ENCODE peak calls at places on chromosomes 11 and 22, in seven cellular contexts. R is Caco-2, Y is HCT116, J is PC-3, S is left ventricle myocardium inferior, M is HAP-1, Q is psoas muscle. H is an unnamed sample.

GRCh38 chr11:131661137-131661536 is 290.7 kb downstream of the NTM start:
- DNase-seq in R (no peak), S (no peak), Y (no peak), M (no peak), Q (no peak), J (no peak), H (no peak)

GRCh38 chr22:27989758-27990450 is 70.8 kb upstream of the PITPNB start:
- DNase-seq in S (no peak), M (peak; percentile 3), R (peak; percentile 14), Y (no peak), J (no peak), Q (no peak), H (no peak)

GRCh38 chr22:49325531-49326395 is 501.9 kb downstream of the BRD1 start:
- DNase-seq in M (no peak), R (no peak), Y (no peak), S (no peak), Q (no peak), J (no peak), H (no peak)

GRCh38 chr11:5129457-5129877 is 8.7 kb downstream of the OR52A5 start:
- DNase-seq in Y (no peak), M (no peak), J (no peak), Q (no peak), R (no peak), S (no peak), H (no peak)

GRCh38 chr11:134047586-134047999 is 21.3 kb upstream of the JAM3 start:
- DNase-seq in Q (peak; percentile 84), J (peak; percentile 70), M (peak; percentile 61), S (peak; percentile 81), R (peak; percentile 32), Y (no peak), H (no peak)

GRCh38 chr11:61757213-61757862 is 4.9 kb downstream of the MYRF start:
- DNase-seq in M (no peak), Q (no peak), R (no peak), Y (no peak), S (no peak), J (no peak), H (no peak)

GRCh38 chr11:60777106-60777505 is 8.0 kb upstream of the MS4A10 start:
- DNase-seq in J (no peak), Y (no peak), R (no peak), Q (no peak), S (no peak), M (no peak), H (no peak)

GRCh38 chr11:6405837-6406236 is 13.1 kb downstream of the APBB1 start:
- DNase-seq in J (no peak), Y (no peak), S (no peak), R (no peak), Q (no peak), M (no peak), H (no peak)

GRCh38 chr11:93870616-93871015 is 20.2 kb upstream of the VSTM5 start:
- DNase-seq in J (no peak), Q (no peak), R (no peak), Y (no peak), S (no peak), M (no peak), H (no peak)

GRCh38 chr11:33835143-33835878 is 56.6 kb downstream of the LMO2 start:
- DNase-seq in R (no peak), Q (no peak), S (no peak), J (peak; percentile 63), M (no peak), Y (peak; percentile 48), H (no peak)

GRCh38 chr11:75140269-75141138 is 10.4 kb upstream of the SLCO2B1 start:
- DNase-seq in Y (peak; percentile 34), M (peak; percentile 78), Q (peak; percentile 69), R (peak; percentile 82), S (peak; percentile 69), J (peak; percentile 73), H (peak; percentile 57)

GRCh38 chr11:9461068-9461759 is 402 bp downstream of the ZNF143 start:
- DNase-seq in M (peak; percentile 92), J (peak; percentile 75), Y (no peak), R (peak; percentile 92), Q (peak; percentile 92), S (peak; percentile 89), H (peak; percentile 87)

GRCh38 chr22:44931766-44932165 is 78.0 kb downstream of the PHF21B start:
- DNase-seq in Y (no peak), M (no peak), R (no peak), S (no peak), Q (no peak), J (no peak), H (no peak)

GRCh38 chr11:85694385-85694980 is 8.5 kb upstream of the CCDC89 start:
- DNase-seq in M (no peak), R (no peak), J (peak; percentile 87), Y (peak; percentile 18), Q (no peak), S (no peak), H (no peak)

GRCh38 chr11:102566112-102566511 is 35.6 kb upstream of the MMP7 start:
- DNase-seq in J (no peak), M (no peak), S (no peak), Q (no peak), R (no peak), Y (no peak), H (no peak)
- H3K9me3 ChIP-seq in J (peaks cover 9% of the 10 kb centered on the region), M (no peaks in the 10 kb centered on the region), S (peaks cover 6% of the 10 kb centered on the region), Q (no peaks in the 10 kb centered on the region), R (peaks cover 43% of the 10 kb centered on the region), Y (peaks cover 7% of the 10 kb centered on the region), H (no peaks in the 10 kb centered on the region)

GRCh38 chr22:31250740-31251330 is 38.7 kb downstream of the LIMK2 start:
- DNase-seq in Y (no peak), Q (no peak), M (peak; percentile 26), R (peak; percentile 85), S (no peak), J (no peak), H (no peak)

GRCh38 chr22:31246687-31247086 is 34.6 kb downstream of the LIMK2 start:
- DNase-seq in R (no peak), J (no peak), Q (no peak), Y (no peak), M (no peak), S (no peak), H (no peak)

GRCh38 chr22:31248965-31249940 is 37.2 kb downstream of the LIMK2 start:
- DNase-seq in S (no peak), Y (no peak), R (peak; percentile 37), J (no peak), M (peak; percentile 30), Q (no peak), H (peak; percentile 63)

GRCh38 chr22:31247726-31248125 is 35.6 kb downstream of the LIMK2 start:
- DNase-seq in Y (no peak), M (no peak), R (no peak), J (no peak), Q (no peak), S (no peak), H (no peak)

DNA sequence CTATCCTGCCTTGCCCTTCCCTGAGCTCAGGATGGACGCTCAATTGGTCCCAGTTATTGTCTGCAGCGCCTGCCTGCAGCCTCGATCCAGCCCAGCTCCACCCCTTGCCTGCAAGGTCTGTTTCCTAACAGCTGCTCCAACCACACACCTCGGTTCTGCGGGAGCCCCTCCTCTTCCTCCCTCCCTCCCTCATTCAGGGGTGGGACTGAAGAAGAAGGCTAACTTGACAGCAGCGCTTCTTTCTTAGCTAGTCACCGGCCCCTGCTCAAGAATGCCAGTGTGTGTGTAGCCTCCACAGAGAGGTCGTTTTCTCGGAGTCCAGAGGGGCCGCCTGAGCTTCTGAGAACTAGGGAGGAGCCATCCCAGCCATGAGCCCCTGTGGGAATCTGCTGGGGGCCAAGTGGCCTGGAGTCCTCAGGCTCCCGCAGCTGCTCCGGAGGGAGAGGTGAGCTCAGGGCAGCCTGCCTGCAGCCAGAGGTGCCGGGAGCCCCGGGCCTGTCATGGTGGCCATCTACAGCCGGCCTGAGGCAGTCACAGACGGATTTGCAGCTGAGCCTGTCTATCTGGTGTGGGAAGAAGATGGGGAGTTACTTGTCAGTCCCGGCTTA is 36.1 kb downstream of the LIMK2 start:
- DNase-seq in S (peak; percentile 76), Y (no peak), Q (peak; percentile 77), J (peak; percentile 52), M (peak; percentile 83), R (peak; percentile 82), H (peak; percentile 91)
- H3K4me3 ChIP-seq in S (peak overlapping the region; percentile 70), Y (no peak overlapping the region), Q (peak overlapping the region; percentile 74), J (peak overlapping the region; percentile 55), M (peak overlapping the region; percentile 4), R (peak overlapping the region; percentile 35), H (peak overlapping the region; percentile 53)

DNA sequence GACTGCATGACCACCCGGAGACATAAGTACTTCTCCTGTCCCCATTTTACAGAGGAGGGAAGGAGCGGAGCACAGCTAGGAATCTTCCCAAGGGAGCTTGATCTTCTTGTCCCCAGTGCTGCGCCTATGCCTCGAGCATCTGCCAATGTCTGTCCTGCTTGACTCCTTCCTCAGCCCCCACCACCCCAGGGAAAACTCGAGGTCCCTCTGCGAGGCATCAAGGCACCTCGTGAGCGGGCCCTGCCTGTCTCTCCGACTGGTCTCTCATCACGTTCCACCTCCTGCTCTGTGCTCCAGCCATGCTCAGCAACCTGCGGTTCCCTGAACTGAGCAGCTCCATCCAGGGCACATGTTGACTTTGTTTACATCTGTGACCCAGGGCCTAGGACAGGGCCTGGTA is 2.5 kb downstream of the NCF4 start:
- DNase-seq in S (no peak), Y (no peak), Q (no peak), J (no peak), M (no peak), R (no peak), H (no peak)
- H3K4me1 ChIP-seq in S (no peaks in the 10 kb centered on the region), Y (no peaks in the 10 kb centered on the region), Q (peaks cover 3% of the 10 kb centered on the region), J (no peaks in the 10 kb centered on the region), M (no peaks in the 10 kb centered on the region), R (no peaks in the 10 kb centered on the region), H (no peaks in the 10 kb centered on the region)

GRCh38 chr11:98674390-98674789 is 346.4 kb upstream of the CNTN5 start:
- DNase-seq in J (no peak), Y (no peak), Q (no peak), R (no peak), M (no peak), S (no peak), H (no peak)
- H3K9me3 ChIP-seq in J (no peaks in the 10 kb centered on the region), Y (peaks cover 7% of the 10 kb centered on the region), Q (no peaks in the 10 kb centered on the region), R (no peaks in the 10 kb centered on the region), M (no peaks in the 10 kb centered on the region), S (peaks cover 25% of the 10 kb centered on the region), H (no peaks in the 10 kb centered on the region)